ENCODE peak calls at places on chromosome 9, in eight cellular contexts. U is mucosa of descending colon, D is fibroblast of lung, Y is upper lobe of right lung, Q is tibial artery, A is H9, F is BE2C, V is left lung. M is an unnamed sample.

GRCh38 chr9:37340961-37341360 is 81.5 kb upstream of the GRHPR start:
- DNase-seq in U (no peak), D (no peak), Y (no peak), Q (no peak), A (no peak), F (no peak), V (no peak), M (peak; percentile 53)

GRCh38 chr9:137138058-137138697 is 776 bp upstream of the GRIN1 start:
- DNase-seq in U (no peak), D (no peak), Y (peak; percentile 53), Q (no peak), A (peak; percentile 74), F (peak; percentile 65), V (no peak), M (peak; percentile 57)

GRCh38 chr9:78365979-78366697 is 69.2 kb downstream of the PSAT1 start:
- DNase-seq in U (no peak), D (no peak), Y (no peak), Q (no peak), A (no peak), F (no peak), V (no peak), M (peak; percentile 10)

GRCh38 chr9:37936965-37937364 is 33.0 kb upstream of the SLC25A51 start:
- DNase-seq in U (no peak), D (peak; percentile 80), Y (no peak), Q (no peak), A (no peak), F (peak; percentile 89), V (no peak), M (peak; percentile 39)

GRCh38 chr9:109705515-109705914 is 74.5 kb upstream of the PALM2AKAP2 start:
- DNase-seq in U (no peak), D (peak; percentile 50), Y (no peak), Q (no peak), A (no peak), F (no peak), V (no peak), M (peak; percentile 3)

GRCh38 chr9:23850242-23851023 is 24.4 kb upstream of the ELAVL2 start:
- DNase-seq in U (peak; percentile 2), D (peak; percentile 15), Y (no peak), Q (no peak), A (peak; percentile 65), F (peak; percentile 22), V (no peak), M (no peak)

GRCh38 chr9:129509508-129509907 is 111.4 kb downstream of the C9orf50 start:
- DNase-seq in U (no peak), D (peak; percentile 97), Y (no peak), Q (no peak), A (no peak), F (no peak), V (no peak), M (no peak)

GRCh38 chr9:10876333-10876732 is 263.5 kb upstream of the PTPRD start:
- DNase-seq in U (no peak), D (peak; percentile 15), Y (no peak), Q (no peak), A (no peak), F (no peak), V (no peak), M (no peak)

GRCh38 chr9:73810585-73811215 is 659.0 kb downstream of the ANXA1 start:
- DNase-seq in U (no peak), D (peak; percentile 80), Y (no peak), Q (no peak), A (no peak), F (no peak), V (no peak), M (no peak)

GRCh38 chr9:92970467-92970923 is 23.2 kb downstream of the FGD3 start:
- DNase-seq in U (no peak), D (peak; percentile 89), Y (peak; percentile 46), Q (peak; percentile 35), A (peak; percentile 89), F (no peak), V (no peak), M (peak; percentile 54)

GRCh38 chr9:126491256-126491879 is 122.4 kb upstream of the LMX1B start:
- DNase-seq in U (peak; percentile 80), D (peak; percentile 46), Y (no peak), Q (no peak), A (no peak), F (no peak), V (no peak), M (peak; percentile 75)

GRCh38 chr9:111399772-111400563 is 69.9 kb upstream of the OR2K2 start:
- DNase-seq in U (peak; percentile 51), D (no peak), Y (no peak), Q (no peak), A (peak; percentile 63), F (peak; percentile 43), V (no peak), M (peak; percentile 19)

GRCh38 chr9:87644659-87645058 is 81.3 kb upstream of the CTSL start:
- DNase-seq in U (no peak), D (peak; percentile 15), Y (no peak), Q (no peak), A (no peak), F (no peak), V (no peak), M (no peak)

DNA sequence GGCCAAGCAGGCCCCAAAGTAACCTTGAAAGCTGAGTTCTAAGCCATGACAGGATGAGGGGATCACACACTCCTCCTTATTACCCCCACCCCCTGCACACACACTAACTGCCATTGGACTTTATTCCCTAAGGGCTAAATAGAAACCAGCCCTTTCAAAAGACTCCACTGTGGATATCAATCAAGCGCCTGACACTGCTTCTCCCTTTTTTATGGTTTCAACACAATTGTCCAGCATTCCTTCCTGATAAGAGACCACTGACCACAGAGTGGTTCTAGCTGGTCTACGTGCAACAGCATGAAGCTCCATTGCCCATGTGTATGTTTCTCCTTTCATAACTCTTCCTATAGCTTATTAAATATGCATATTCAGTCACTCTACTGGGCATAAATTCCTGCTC is 34.7 kb downstream of the PAEP start:
- DNase-seq in U (no peak), D (no peak), Y (no peak), Q (no peak), A (no peak), F (no peak), V (no peak), M (no peak)
- TF ChIP-seq CTCF in U (no peak), D (no peak), Y (no peak), Q (no peak), A (no peak), F (no peak), V (no peak), M (no peak)

GRCh38 chr9:69190086-69190865 is 16.2 kb downstream of the TJP2 start:
- DNase-seq in U (no peak), D (no peak), Y (no peak), Q (no peak), A (no peak), F (no peak), V (no peak), M (no peak)
- H3K9me3 ChIP-seq in U (no peaks in the 10 kb centered on the region), D (no peaks in the 10 kb centered on the region), Y (no peaks in the 10 kb centered on the region), Q (no peaks in the 10 kb centered on the region), A (no peaks in the 10 kb centered on the region), F (no peaks in the 10 kb centered on the region), V (no peaks in the 10 kb centered on the region), M (no peaks in the 10 kb centered on the region)

DNA sequence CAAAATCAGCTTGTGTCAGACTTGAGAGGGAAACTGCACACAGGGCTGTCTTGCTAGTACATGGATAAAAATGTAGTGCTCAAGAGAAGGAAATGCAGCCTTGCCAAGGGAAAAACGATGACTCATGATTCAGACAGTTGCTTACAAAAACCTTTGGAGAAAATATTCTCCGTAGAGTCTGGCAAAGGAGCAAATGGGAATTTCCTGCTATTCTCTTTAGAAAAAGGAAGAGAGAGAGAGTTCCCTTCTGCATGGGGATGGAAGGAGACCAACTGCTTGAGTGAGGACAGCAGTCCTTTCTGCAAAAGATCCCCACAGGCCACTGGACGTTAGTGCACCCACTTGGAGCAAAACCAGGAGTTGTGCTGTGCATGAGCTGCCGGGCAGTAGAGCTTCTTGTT is 7.6 kb downstream of the IFNB1 start:
- DNase-seq in U (peak; percentile 33), D (peak; percentile 98), Y (no peak), Q (peak; percentile 67), A (peak; percentile 41), F (peak; percentile 18), V (no peak), M (peak; percentile 52)
- TF ChIP-seq CTCF in U (no peak), D (peak; percentile 34), Y (peak; percentile 35), Q (peak; percentile 44), A (peak; percentile 36), F (peak; percentile 18), V (peak; percentile 24), M (no peak)

DNA sequence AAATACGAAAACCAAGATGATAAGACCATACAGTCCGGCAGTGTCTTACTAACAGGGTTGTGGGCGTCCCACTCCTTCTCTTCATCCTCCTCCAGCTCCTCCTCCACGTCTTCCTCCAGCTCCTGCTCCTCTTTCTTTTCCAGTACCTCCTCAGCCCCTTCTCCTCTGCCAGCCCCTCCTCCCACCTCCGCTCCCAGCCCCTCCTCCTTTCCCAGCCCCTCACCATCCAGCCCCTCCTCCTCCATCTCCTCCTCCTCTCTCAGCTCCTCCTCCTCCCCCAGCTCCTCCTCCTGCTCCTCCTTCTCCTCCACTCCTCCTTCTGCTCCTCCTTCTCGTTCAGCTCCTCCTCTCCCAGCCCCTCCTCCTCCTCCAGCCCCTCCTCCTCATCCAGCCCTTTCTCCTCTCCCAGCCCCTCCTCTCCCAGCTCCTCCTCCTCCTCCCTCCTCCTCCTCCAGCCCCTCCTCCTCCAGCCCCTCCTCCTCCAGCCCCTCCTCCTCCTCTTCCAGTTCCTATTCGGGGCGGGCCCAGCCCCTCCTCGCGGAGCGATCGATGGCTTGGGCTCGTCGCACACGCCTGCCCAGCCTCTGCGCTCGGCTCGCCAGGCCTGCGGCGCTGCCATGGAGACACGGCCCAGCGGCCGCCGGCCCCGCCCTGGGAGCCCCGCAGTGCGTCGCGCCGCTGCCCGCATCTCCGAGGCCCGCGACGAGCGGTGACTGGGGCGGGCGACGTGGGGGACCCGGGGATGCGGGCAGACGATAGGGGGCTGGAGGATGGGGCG is at the start of gene BRD3OS:
- DNase-seq in U (peak; percentile 95), D (peak; percentile 99), Y (peak; percentile 98), Q (peak; percentile 98), A (peak; percentile 99), F (peak; percentile 99), V (peak; percentile 98), M (peak; percentile 99)
- H3K9me3 ChIP-seq in U (no peaks in the 10 kb centered on the region), D (no peaks in the 10 kb centered on the region), Y (no peaks in the 10 kb centered on the region), Q (no peaks in the 10 kb centered on the region), A (no peaks in the 10 kb centered on the region), F (no peaks in the 10 kb centered on the region), V (no peaks in the 10 kb centered on the region), M (no peaks in the 10 kb centered on the region)

GRCh38 chr9:75013735-75014134 is 14.4 kb downstream of the CARNMT1 start:
- DNase-seq in U (no peak), D (no peak), Y (no peak), Q (no peak), A (no peak), F (no peak), V (no peak), M (no peak)
- TF ChIP-seq CTCF in U (no peak), D (no peak), Y (no peak), Q (no peak), A (no peak), F (no peak), V (no peak), M (no peak)